ENCODE peak calls at places on chromosomes 5 and 9, in four cellular contexts. One of them, this sample, is unnamed.

GRCh38 chr5:167573274-167574127 is 717.9 kb upstream of the WWC1 start:
- DNase-seq in OCI-LY7: no peak
- DNase-seq in DND-41: no peak
- DNase-seq in PC-3: no peak
- DNase-seq in this sample: no peak

GRCh38 chr5:42858709-42859108 is 47.0 kb upstream of the SELENOP start:
- DNase-seq in OCI-LY7: no peak
- DNase-seq in DND-41: no peak
- DNase-seq in PC-3: no peak
- DNase-seq in this sample: no peak

GRCh38 chr5:75461679-75462078 is 49.8 kb downstream of the CERT1 start:
- DNase-seq in OCI-LY7: no peak
- DNase-seq in DND-41: no peak
- DNase-seq in PC-3: no peak
- DNase-seq in this sample: peak; percentile 70

GRCh38 chr9:37378613-37379004 is 43.9 kb upstream of the GRHPR start:
- DNase-seq in OCI-LY7: no peak
- DNase-seq in DND-41: no peak
- DNase-seq in PC-3: no peak
- DNase-seq in this sample: no peak

GRCh38 chr9:121738969-121739368 is 87.5 kb downstream of the DAB2IP start:
- DNase-seq in OCI-LY7: no peak
- DNase-seq in DND-41: no peak
- DNase-seq in PC-3: no peak
- DNase-seq in this sample: no peak

GRCh38 chr9:97849980-97850379 is 3.0 kb upstream of the FOXE1 start:
- DNase-seq in OCI-LY7: no peak
- DNase-seq in DND-41: no peak
- DNase-seq in PC-3: no peak
- DNase-seq in this sample: no peak

GRCh38 chr5:116355819-116356601 is 218.6 kb downstream of the SEMA6A start:
- DNase-seq in OCI-LY7: no peak
- DNase-seq in DND-41: no peak
- DNase-seq in PC-3: no peak
- DNase-seq in this sample: no peak

GRCh38 chr9:137724114-137724445 is 105.3 kb downstream of the EHMT1 start:
- DNase-seq in OCI-LY7: no peak
- DNase-seq in DND-41: no peak
- DNase-seq in PC-3: no peak
- DNase-seq in this sample: no peak

GRCh38 chr5:150510460-150511263 is 2.7 kb downstream of the NDST1 start:
- DNase-seq in OCI-LY7: no peak
- DNase-seq in DND-41: no peak
- DNase-seq in PC-3: no peak
- DNase-seq in this sample: no peak

GRCh38 chr9:127447416-127448111 is 3.6 kb downstream of the RPL12 start:
- DNase-seq in OCI-LY7: no peak
- DNase-seq in DND-41: no peak
- DNase-seq in PC-3: no peak
- DNase-seq in this sample: peak; percentile 54

GRCh38 chr5:94480511-94480910 is 137.9 kb downstream of the KIAA0825 start:
- DNase-seq in OCI-LY7: no peak
- DNase-seq in DND-41: no peak
- DNase-seq in PC-3: no peak
- DNase-seq in this sample: no peak

GRCh38 chr5:37355161-37355560 is 15.7 kb downstream of the NUP155 start:
- DNase-seq in OCI-LY7: no peak
- DNase-seq in DND-41: no peak
- DNase-seq in PC-3: no peak
- DNase-seq in this sample: no peak

GRCh38 chr5:89268460-89268859 is 385.5 kb upstream of the MEF2C start:
- DNase-seq in OCI-LY7: no peak
- DNase-seq in DND-41: no peak
- DNase-seq in PC-3: no peak
- DNase-seq in this sample: no peak

GRCh38 chr9:127973169-127974001 is 7.4 kb downstream of the EEIG1 start:
- DNase-seq in OCI-LY7: no peak
- DNase-seq in DND-41: no peak
- DNase-seq in PC-3: no peak
- DNase-seq in this sample: no peak

GRCh38 chr9:90607701-90608122 is 34.9 kb downstream of the DIRAS2 start:
- DNase-seq in OCI-LY7: no peak
- DNase-seq in DND-41: no peak
- DNase-seq in PC-3: no peak
- DNase-seq in this sample: no peak

GRCh38 chr9:72149231-72149975 is at the start of gene GDA:
- DNase-seq in OCI-LY7: no peak
- DNase-seq in DND-41: no peak
- DNase-seq in PC-3: no peak
- DNase-seq in this sample: no peak

GRCh38 chr5:5374034-5374715 is 48.3 kb upstream of the ICE1 start:
- DNase-seq in OCI-LY7: no peak
- DNase-seq in DND-41: no peak
- DNase-seq in PC-3: no peak
- DNase-seq in this sample: no peak

GRCh38 chr5:126831175-126831574 is 54.2 kb downstream of the LMNB1 start:
- DNase-seq in OCI-LY7: no peak
- DNase-seq in DND-41: no peak
- DNase-seq in PC-3: no peak
- DNase-seq in this sample: no peak

GRCh38 chr5:126830061-126830460 is 53.1 kb downstream of the LMNB1 start:
- DNase-seq in OCI-LY7: no peak
- DNase-seq in DND-41: no peak
- DNase-seq in PC-3: no peak
- DNase-seq in this sample: peak; percentile 81

GRCh38 chr5:126826619-126827215 is 49.8 kb downstream of the LMNB1 start:
- DNase-seq in OCI-LY7: no peak
- DNase-seq in DND-41: no peak
- DNase-seq in PC-3: no peak
- DNase-seq in this sample: no peak

DNA sequence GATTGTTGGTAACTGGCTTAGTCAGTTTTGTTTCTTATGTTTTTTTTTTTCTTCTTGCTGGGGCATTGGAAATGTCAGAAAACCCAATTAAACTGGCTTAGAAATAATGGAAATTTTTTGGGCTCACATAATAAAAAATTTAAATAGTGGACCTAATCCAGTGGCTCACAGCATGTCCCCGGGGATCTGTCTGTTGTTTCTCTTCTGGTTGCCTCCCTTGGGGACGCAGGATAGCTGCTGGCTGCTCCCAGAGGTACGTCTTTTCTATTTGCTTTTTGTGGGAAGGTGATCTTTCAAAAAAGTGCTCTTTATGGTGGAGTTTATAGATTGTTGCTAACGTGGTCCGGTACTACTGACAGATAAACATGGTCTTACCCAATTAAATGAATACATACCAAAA is 52.2 kb downstream of the LMNB1 start:
- DNase-seq in OCI-LY7: no peak
- DNase-seq in DND-41: no peak
- DNase-seq in PC-3: no peak
- DNase-seq in this sample: peak; percentile 70
- H3K4me3 ChIP-seq in OCI-LY7: no peak overlapping the region
- H3K4me3 ChIP-seq in DND-41: no peak overlapping the region
- H3K4me3 ChIP-seq in PC-3: no peak overlapping the region
- H3K4me3 ChIP-seq in this sample: peak overlapping the region; percentile 40

GRCh38 chr5:58496488-58496887 is 5.3 kb downstream of the GAPT start:
- DNase-seq in OCI-LY7: no peak
- DNase-seq in DND-41: no peak
- DNase-seq in PC-3: no peak
- DNase-seq in this sample: peak; percentile 55

GRCh38 chr5:58493136-58493535 is 1.9 kb downstream of the GAPT start:
- DNase-seq in OCI-LY7: no peak
- DNase-seq in DND-41: no peak
- DNase-seq in PC-3: no peak
- DNase-seq in this sample: peak; percentile 38

GRCh38 chr5:58491216-58491892 is at the start of gene GAPT:
- DNase-seq in OCI-LY7: peak; percentile 85
- DNase-seq in DND-41: no peak
- DNase-seq in PC-3: no peak
- DNase-seq in this sample: peak; percentile 88

DNA sequence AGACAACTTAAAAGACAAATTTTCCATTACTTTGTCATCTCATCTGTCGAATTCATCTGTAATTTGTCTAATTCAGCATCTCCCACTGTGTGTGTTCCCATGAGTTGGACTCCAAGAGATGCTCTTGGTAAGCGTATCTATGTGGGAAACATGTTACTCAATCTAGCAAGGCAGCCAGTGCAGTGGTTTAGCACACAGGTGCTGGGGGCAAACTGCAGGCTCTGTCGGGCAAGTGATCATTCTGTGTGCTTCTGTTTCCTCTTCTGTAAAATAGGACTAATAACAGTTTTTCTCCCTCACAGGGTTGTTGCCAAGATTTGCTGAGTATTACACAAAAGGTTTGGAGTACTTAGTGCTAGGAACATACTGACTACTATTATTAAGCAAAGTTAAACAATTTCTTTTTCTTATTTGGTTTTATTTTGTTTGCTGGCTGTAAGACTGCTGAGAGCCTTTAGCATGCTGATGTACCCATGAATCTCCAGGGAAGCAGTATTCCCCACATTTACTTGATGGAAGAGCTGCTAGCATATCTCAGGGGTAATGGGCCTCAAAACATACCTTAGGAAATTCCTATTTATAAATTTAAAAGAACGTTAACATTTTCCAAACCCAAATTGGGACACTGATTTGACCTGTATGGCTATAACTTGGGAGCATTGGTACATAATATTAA is 700 bp upstream of the GAPT start:
- DNase-seq in OCI-LY7: peak; percentile 68
- DNase-seq in DND-41: no peak
- DNase-seq in PC-3: no peak
- DNase-seq in this sample: peak; percentile 74
- H2AFZ ChIP-seq in OCI-LY7: peak overlapping the region; percentile 96
- H2AFZ ChIP-seq in DND-41: no peak overlapping the region
- H2AFZ ChIP-seq in PC-3: no peak overlapping the region
- H2AFZ ChIP-seq in this sample: peak overlapping the region; percentile 4

GRCh38 chr9:107492381-107492780 is 2.8 kb upstream of the KLF4 start:
- DNase-seq in OCI-LY7: no peak
- DNase-seq in DND-41: no peak
- DNase-seq in PC-3: peak; percentile 35
- DNase-seq in this sample: no peak

GRCh38 chr9:107488400-107489143 is 997 bp downstream of the KLF4 start:
- DNase-seq in OCI-LY7: no peak
- DNase-seq in DND-41: no peak
- DNase-seq in PC-3: peak; percentile 48
- DNase-seq in this sample: no peak

GRCh38 chr9:107489144-107489673 is 360 bp downstream of the KLF4 start:
- DNase-seq in OCI-LY7: no peak
- DNase-seq in DND-41: no peak
- DNase-seq in PC-3: peak; percentile 11
- DNase-seq in this sample: no peak

GRCh38 chr9:107489687-107490605 is at the start of gene KLF4:
- DNase-seq in OCI-LY7: no peak
- DNase-seq in DND-41: no peak
- DNase-seq in PC-3: peak; percentile 80
- DNase-seq in this sample: no peak

GRCh38 chr9:107491081-107492053 is 1.8 kb upstream of the KLF4 start:
- DNase-seq in OCI-LY7: no peak
- DNase-seq in DND-41: no peak
- DNase-seq in PC-3: no peak
- DNase-seq in this sample: no peak
- H3K4me3 ChIP-seq in OCI-LY7: no peak overlapping the region
- H3K4me3 ChIP-seq in DND-41: no peak overlapping the region
- H3K4me3 ChIP-seq in PC-3: no peak overlapping the region
- H3K4me3 ChIP-seq in this sample: no peak overlapping the region

DNA sequence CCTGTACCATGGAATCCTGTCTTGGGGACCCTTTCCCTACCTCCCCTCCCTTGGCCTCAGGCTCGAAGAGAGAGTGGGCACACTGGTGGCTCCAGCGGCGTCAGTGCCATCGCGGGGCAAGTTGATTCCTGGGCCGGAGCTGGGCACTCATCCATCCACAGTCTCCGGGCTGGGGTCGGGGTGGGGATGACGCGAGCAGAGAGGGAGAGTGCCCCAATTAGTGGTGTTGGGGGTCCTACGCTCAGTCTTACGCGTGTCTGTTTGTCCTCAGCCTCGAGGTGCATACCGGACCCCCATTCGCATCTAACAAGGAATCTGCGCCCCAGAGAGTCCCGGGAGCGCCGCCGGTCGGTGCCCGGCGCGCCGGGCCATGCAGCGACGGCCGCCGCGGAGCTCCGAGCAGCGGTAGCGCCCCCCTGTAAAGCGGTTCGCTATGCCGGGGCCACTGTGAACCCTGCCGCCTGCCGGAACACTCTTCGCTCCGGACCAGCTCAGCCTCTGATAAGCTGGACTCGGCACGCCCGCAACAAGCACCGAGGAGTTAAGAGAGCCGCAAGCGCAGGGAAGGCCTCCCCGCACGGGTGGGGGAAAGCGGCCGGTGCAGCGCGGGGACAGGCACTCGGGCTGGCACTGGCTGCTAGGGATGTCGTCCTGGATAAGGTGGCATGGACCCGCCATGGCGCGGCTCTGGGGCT is 724 bp downstream of the NTRK2 start:
- DNase-seq in OCI-LY7: no peak
- DNase-seq in DND-41: no peak
- DNase-seq in PC-3: no peak
- DNase-seq in this sample: no peak
- H2AFZ ChIP-seq in OCI-LY7: no peak overlapping the region
- H2AFZ ChIP-seq in DND-41: no peak overlapping the region
- H2AFZ ChIP-seq in PC-3: no peak overlapping the region
- H2AFZ ChIP-seq in this sample: no peak overlapping the region

GRCh38 chr5:108798866-108799265 is 51.2 kb downstream of the FER start:
- DNase-seq in OCI-LY7: no peak
- DNase-seq in DND-41: no peak
- DNase-seq in PC-3: peak; percentile 58
- DNase-seq in this sample: no peak
- H3K4me3 ChIP-seq in OCI-LY7: no peak overlapping the region
- H3K4me3 ChIP-seq in DND-41: no peak overlapping the region
- H3K4me3 ChIP-seq in PC-3: no peak overlapping the region
- H3K4me3 ChIP-seq in this sample: no peak overlapping the region

DNA sequence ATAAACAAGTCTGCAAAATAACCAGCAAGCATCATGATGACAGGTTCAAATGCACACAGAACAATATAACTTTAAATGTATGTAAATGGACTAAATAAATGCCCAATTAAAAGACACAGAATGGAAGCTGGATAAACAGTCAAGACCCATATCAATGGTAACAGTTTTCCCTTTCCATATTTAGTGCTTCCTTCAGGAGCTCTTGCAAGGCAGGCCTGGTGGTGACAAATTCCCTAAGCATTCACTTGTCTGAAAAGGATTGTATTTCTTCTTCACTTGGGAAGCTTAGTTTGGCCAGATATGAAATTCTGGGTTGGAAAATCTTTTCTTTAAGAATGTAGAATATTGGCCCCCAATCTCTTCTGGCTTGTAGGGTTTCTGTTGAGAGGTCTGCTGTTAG is 120.2 kb upstream of the RASA1 start:
- DNase-seq in OCI-LY7: no peak
- DNase-seq in DND-41: no peak
- DNase-seq in PC-3: no peak
- DNase-seq in this sample: no peak
- H2AFZ ChIP-seq in OCI-LY7: no peak overlapping the region
- H2AFZ ChIP-seq in DND-41: no peak overlapping the region
- H2AFZ ChIP-seq in PC-3: no peak overlapping the region
- H2AFZ ChIP-seq in this sample: no peak overlapping the region

GRCh38 chr5:33068786-33069185 is 357.7 kb downstream of the NPR3 start:
- DNase-seq in OCI-LY7: no peak
- DNase-seq in DND-41: no peak
- DNase-seq in PC-3: peak; percentile 71
- DNase-seq in this sample: no peak
- H3K4me3 ChIP-seq in OCI-LY7: no peak overlapping the region
- H3K4me3 ChIP-seq in DND-41: no peak overlapping the region
- H3K4me3 ChIP-seq in PC-3: no peak overlapping the region
- H3K4me3 ChIP-seq in this sample: no peak overlapping the region

GRCh38 chr9:35116539-35116897 is 856 bp upstream of the ATOSB start:
- DNase-seq in OCI-LY7: no peak
- DNase-seq in DND-41: no peak
- DNase-seq in PC-3: no peak
- DNase-seq in this sample: no peak
- H2AFZ ChIP-seq in OCI-LY7: peak overlapping the region; percentile 82
- H2AFZ ChIP-seq in DND-41: peak overlapping the region; percentile 74
- H2AFZ ChIP-seq in PC-3: peak overlapping the region; percentile 93
- H2AFZ ChIP-seq in this sample: peak overlapping the region; percentile 93